ENCODE peak calls at places on chromosomes 11 and 22, in four cellular contexts. G, B, W and K are unnamed samples.

GRCh38 chr11:108115495-108116140 is 5.7 kb upstream of the ACAT1 start:
- DNase-seq in W (peak; percentile 81), G (no peak), B (no peak), K (no peak)

GRCh38 chr22:20242393-20243175 is 25.5 kb downstream of the RTN4R start:
- DNase-seq in W (no peak), B (no peak), G (no peak), K (no peak)

GRCh38 chr11:35214181-35214770 is 75.3 kb downstream of the CD44 start:
- DNase-seq in B (no peak), G (no peak), W (no peak), K (no peak)

GRCh38 chr22:19718255-19719054 is 4.2 kb downstream of the SEPTIN5 start:
- DNase-seq in W (no peak), B (no peak), G (no peak), K (no peak)

GRCh38 chr22:33018232-33018864 is 39.8 kb downstream of the SYN3 start:
- DNase-seq in W (peak; percentile 42), B (peak; percentile 36), G (peak; percentile 9), K (no peak)

GRCh38 chr22:47200273-47201051 is 438.0 kb downstream of the TBC1D22A start:
- DNase-seq in B (no peak), G (no peak), W (no peak), K (no peak)

GRCh38 chr11:132158091-132158490 is 787.7 kb downstream of the NTM start:
- DNase-seq in W (no peak), G (no peak), B (no peak), K (no peak)

GRCh38 chr11:121340010-121340580 is 47.5 kb downstream of the SC5D start:
- DNase-seq in W (no peak), B (no peak), G (no peak), K (no peak)

GRCh38 chr11:40619631-40620030 is 839.8 kb downstream of the LRRC4C start:
- DNase-seq in G (no peak), W (no peak), B (no peak), K (no peak)